ENCODE peak calls at places on chromosomes 13 and 19, in seven cellular contexts. L, E, B, T, H, O and M are unnamed samples.

GRCh38 chr13:31797154-31797775 is 57.9 kb downstream of the RXFP2 start:
- DNase-seq in L (no peak), E (no peak), B (peak; percentile 1), T (peak; percentile 63), H (no peak), O (no peak), M (no peak)

GRCh38 chr13:113644800-113645199 is 13.2 kb downstream of the ATP4B start:
- DNase-seq in L (no peak), E (no peak), B (no peak), T (no peak), H (no peak), O (no peak), M (no peak)

GRCh38 chr13:93472296-93472695 is 245.7 kb downstream of the GPC6 start:
- DNase-seq in L (no peak), E (peak; percentile 63), B (no peak), T (no peak), H (no peak), O (no peak), M (no peak)

GRCh38 chr13:67258482-67258881 is 28.3 kb upstream of the PCDH9 start:
- DNase-seq in L (no peak), E (no peak), B (no peak), T (peak; percentile 78), H (no peak), O (no peak), M (no peak)

GRCh38 chr19:2503521-2504109 is 27.7 kb downstream of the GADD45B start:
- DNase-seq in L (no peak), E (no peak), B (peak; percentile 41), T (no peak), H (no peak), O (no peak), M (no peak)

GRCh38 chr19:39078436-39079200 is 5.5 kb upstream of the ACP7 start:
- DNase-seq in L (peak; percentile 100), E (no peak), B (no peak), T (no peak), H (no peak), O (no peak), M (no peak)

GRCh38 chr19:49954092-49954825 is 6.7 kb downstream of the SIGLEC11 start:
- DNase-seq in L (no peak), E (no peak), B (peak; percentile 20), T (peak; percentile 26), H (no peak), O (no peak), M (peak; percentile 23)

GRCh38 chr19:43519436-43520088 is 7.4 kb downstream of the ETHE1 start:
- DNase-seq in L (peak; percentile 43), E (peak; percentile 87), B (peak; percentile 89), T (peak; percentile 96), H (no peak), O (peak; percentile 82), M (no peak)

GRCh38 chr13:22175211-22175610 is 504.3 kb downstream of the FGF9 start:
- DNase-seq in L (no peak), E (no peak), B (no peak), T (peak; percentile 51), H (no peak), O (no peak), M (no peak)

GRCh38 chr13:37755349-37755748 is 114.2 kb downstream of the TRPC4 start:
- DNase-seq in L (no peak), E (no peak), B (no peak), T (no peak), H (no peak), O (no peak), M (no peak)

GRCh38 chr19:46460981-46461380 is 10.4 kb downstream of the PNMA8A start:
- DNase-seq in L (no peak), E (no peak), B (no peak), T (no peak), H (no peak), O (no peak), M (no peak)

GRCh38 chr19:23470873-23471555 is 75.7 kb upstream of the ZNF91 start:
- DNase-seq in L (no peak), E (no peak), B (no peak), T (peak; percentile 66), H (no peak), O (peak; percentile 34), M (no peak)

GRCh38 chr13:90545070-90545840 is 802.2 kb upstream of the MIR17HG start:
- DNase-seq in L (no peak), E (no peak), B (no peak), T (no peak), H (no peak), O (no peak), M (no peak)

GRCh38 chr13:29679357-29680050 is 84.0 kb upstream of the SLC7A1 start:
- DNase-seq in L (no peak), E (no peak), B (no peak), T (no peak), H (no peak), O (peak; percentile 38), M (no peak)

GRCh38 chr19:23817519-23817918 is 58.8 kb upstream of the ZNF681 start:
- DNase-seq in L (no peak), E (no peak), B (peak; percentile 73), T (peak; percentile 84), H (no peak), O (peak; percentile 28), M (no peak)

GRCh38 chr19:28066988-28067387 is 1146.0 kb downstream of the UQCRFS1 start:
- DNase-seq in L (no peak), E (no peak), B (no peak), T (no peak), H (no peak), O (no peak), M (no peak)

GRCh38 chr13:31328549-31329229 is 128.9 kb downstream of the B3GLCT start:
- DNase-seq in L (no peak), E (no peak), B (no peak), T (no peak), H (no peak), O (no peak), M (no peak)

GRCh38 chr19:53553159-53553558 is 15.2 kb downstream of the ZNF331 start:
- DNase-seq in L (no peak), E (no peak), B (no peak), T (no peak), H (no peak), O (no peak), M (no peak)

GRCh38 chr19:50830266-50831025 is 2.9 kb downstream of the KLK15 start:
- DNase-seq in L (no peak), E (no peak), B (no peak), T (no peak), H (no peak), O (peak; percentile 30), M (no peak)

GRCh38 chr19:40512473-40513344 is 45.9 kb downstream of the SPTBN4 start:
- DNase-seq in L (no peak), E (no peak), B (no peak), T (peak; percentile 82), H (no peak), O (no peak), M (no peak)

GRCh38 chr13:66886248-66886647 is 343.9 kb downstream of the PCDH9 start:
- DNase-seq in L (no peak), E (no peak), B (no peak), T (peak; percentile 3), H (no peak), O (no peak), M (no peak)

GRCh38 chr13:27607125-27607524 is 13.2 kb downstream of the LNX2 start:
- DNase-seq in L (no peak), E (no peak), B (peak; percentile 27), T (no peak), H (no peak), O (peak; percentile 23), M (no peak)

GRCh38 chr19:47056416-47056815 is 8.0 kb upstream of the TMEM160 start:
- DNase-seq in L (no peak), E (no peak), B (no peak), T (no peak), H (no peak), O (no peak), M (no peak)

GRCh38 chr19:9913237-9914000 is 22.9 kb downstream of the OLFM2 start:
- DNase-seq in L (no peak), E (no peak), B (peak; percentile 34), T (no peak), H (no peak), O (peak; percentile 15), M (no peak)

GRCh38 chr19:13139633-13140311 is 10.4 kb downstream of the STX10 start:
- DNase-seq in L (no peak), E (no peak), B (no peak), T (no peak), H (no peak), O (no peak), M (no peak)
- TF ChIP-seq POLR2AphosphoS5 in L (no peak), E (no peak), B (no peak), T (no peak), H (no peak), O (no peak), M (no peak)

DNA sequence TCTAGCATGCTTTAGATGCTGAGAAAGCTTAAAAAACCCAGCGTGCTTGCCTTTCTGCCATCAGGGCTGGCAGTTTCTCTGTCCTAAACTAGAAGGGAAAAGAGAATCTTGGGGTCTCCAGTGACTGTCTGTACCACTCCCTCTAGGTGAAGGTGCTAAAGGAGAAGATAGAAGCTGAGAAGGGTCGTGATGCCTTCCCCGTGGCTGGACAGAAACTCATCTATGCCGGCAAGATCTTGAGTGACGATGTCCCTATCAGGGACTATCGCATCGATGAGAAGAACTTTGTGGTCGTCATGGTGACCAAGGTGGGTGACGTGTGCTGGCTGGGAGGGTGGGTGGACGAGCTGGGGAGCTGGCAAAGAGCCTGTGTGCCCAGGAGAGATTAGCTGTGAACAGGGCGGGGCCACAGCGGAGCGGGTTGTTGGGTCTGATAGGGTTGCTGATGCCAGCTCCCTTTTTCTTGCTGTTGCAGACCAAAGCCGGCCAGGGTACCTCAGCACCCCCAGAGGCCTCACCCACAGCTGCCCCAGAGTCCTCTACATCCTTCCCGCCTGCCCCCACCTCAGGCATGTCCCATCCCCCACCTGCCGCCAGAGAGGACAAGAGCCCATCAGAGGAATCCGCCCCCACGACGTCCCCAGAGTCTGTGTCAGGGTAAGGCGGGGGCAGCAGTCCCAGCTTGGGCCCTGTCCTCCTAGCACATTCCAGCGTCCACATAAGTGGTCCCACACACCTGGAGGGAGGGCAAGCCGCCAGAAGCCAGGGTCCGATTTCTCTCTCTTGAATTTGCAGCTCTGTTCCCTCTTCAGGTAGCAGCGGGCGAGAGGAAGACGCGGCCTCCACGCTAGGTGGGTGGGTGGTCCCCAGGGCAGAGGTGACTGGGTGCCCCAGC is 2.3 kb downstream of the RAD23A start:
- DNase-seq in L (no peak), E (no peak), B (no peak), T (no peak), H (no peak), O (no peak), M (no peak)
- H3K4me3 ChIP-seq in L (no peak overlapping the region), E (no peak overlapping the region), B (peak overlapping the region; percentile 0), T (no peak overlapping the region), H (no peak overlapping the region), O (no peak overlapping the region), M (no peak overlapping the region)

DNA sequence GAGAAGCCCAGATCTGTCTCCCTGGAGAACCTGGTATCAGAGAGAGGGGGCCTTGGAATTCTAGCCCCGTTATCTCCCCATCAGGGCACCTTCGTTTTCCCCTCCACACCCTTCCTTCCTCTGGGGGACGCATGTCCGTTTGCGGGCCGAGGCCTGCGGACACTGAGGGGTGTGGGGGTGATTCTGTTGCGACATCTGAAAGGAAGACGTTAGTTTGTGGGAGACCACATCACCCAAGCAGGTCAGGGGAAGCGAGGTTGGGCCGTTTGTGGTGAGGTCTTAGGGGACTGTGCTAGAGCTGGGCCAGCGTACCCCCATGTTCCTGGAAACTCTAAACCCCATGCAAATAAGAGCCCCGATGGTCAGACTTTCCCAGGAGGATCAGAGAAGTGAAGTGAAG is 3.7 kb upstream of the HSH2D start:
- DNase-seq in L (no peak), E (no peak), B (no peak), T (no peak), H (no peak), O (peak; percentile 68), M (no peak)
- H3K4me1 ChIP-seq in L (no peaks in the 10 kb centered on the region), E (no peaks in the 10 kb centered on the region), B (no peaks in the 10 kb centered on the region), T (peaks cover 6% of the 10 kb centered on the region), H (no peaks in the 10 kb centered on the region), O (peaks cover 9% of the 10 kb centered on the region), M (no peaks in the 10 kb centered on the region)

GRCh38 chr19:13932911-13933393 is 5.3 kb downstream of the PODNL1 start:
- DNase-seq in L (no peak), E (no peak), B (no peak), T (peak; percentile 21), H (no peak), O (no peak), M (no peak)
- TF ChIP-seq POLR2AphosphoS5 in L (no peak), E (no peak), B (no peak), T (no peak), H (no peak), O (no peak), M (no peak)